ENCODE peak calls at places on chromosomes 4 and X, in nine cellular contexts. C is endodermal cell, H is trophoblast cell, V is kidney, B is fibroblast of lung, P is neuronal stem cell, O is endothelial cell of umbilical vein, N is mesenchymal stem cell, J is GM12878. G is an unnamed sample. For H3K36me3, the result is how much of the 10 kb centered on the place peaks cover.

GRCh38 chr4:94741304-94741703 is 16.5 kb upstream of the BMPR1B start:
- DNase-seq in H (no peak), P (no peak), O (no peak), J (no peak), V (no peak), C (no peak), B (peak), N (peak), G (no peak)

GRCh38 chr4:41339812-41340809 is 83.4 kb downstream of the UCHL1 start:
- DNase-seq in P (no peak), V (no peak), O (peak), C (peak), J (no peak), N (peak), B (peak), H (peak), G (peak)

GRCh38 chr4:152308925-152309324 is 227.0 kb downstream of the FBXW7 start:
- DNase-seq in V (no peak), J (no peak), O (no peak), H (no peak), C (no peak), P (no peak), B (no peak), N (no peak), G (no peak)

GRCh38 chr4:149752729-149753128 is 62.9 kb downstream of the IQCM start:
- DNase-seq in H (no peak), C (no peak), N (no peak), V (no peak), J (no peak), B (no peak), P (no peak), O (no peak), G (no peak)

GRCh38 chr4:140609548-140610425 is 41.0 kb upstream of the UCP1 start:
- DNase-seq in O (peak), P (peak), B (peak), H (peak), V (no peak), N (peak), C (no peak), J (peak), G (peak)

GRCh38 chr4:31045151-31045550 is 325.0 kb downstream of the PCDH7 start:
- DNase-seq in V (no peak), H (no peak), P (no peak), O (peak), J (no peak), C (no peak), B (no peak), N (no peak), G (no peak)

GRCh38 chr4:112888617-112889016 is 160.8 kb upstream of the ANK2 start:
- DNase-seq in P (no peak), N (no peak), H (no peak), O (no peak), C (no peak), J (no peak), V (no peak), B (no peak), G (no peak)

GRCh38 chrX:48648299-48648698 is 35.3 kb upstream of the WAS start:
- DNase-seq in N (peak), H (peak), P (no peak), C (peak), B (peak), J (no peak), O (peak), V (no peak), G (peak)

GRCh38 chrX:40878821-40879571 is 143.7 kb upstream of the MED14 start:
- DNase-seq in J (no peak), O (no peak), N (no peak), C (peak), V (no peak), B (no peak), P (no peak), H (no peak), G (peak)

GRCh38 chr4:128525939-128526630 is 238.5 kb upstream of the PGRMC2 start:
- DNase-seq in V (no peak), H (peak), C (no peak), J (no peak), N (peak), O (no peak), B (peak), P (no peak), G (no peak)

GRCh38 chrX:41087219-41087618 is 2.0 kb downstream of the USP9X start:
- DNase-seq in P (no peak), B (no peak), O (peak), C (no peak), J (no peak), N (no peak), H (peak), V (no peak), G (no peak)

GRCh38 chrX:19326567-19326966 is 17.2 kb upstream of the PDHA1 start:
- DNase-seq in V (no peak), J (no peak), H (no peak), B (no peak), C (no peak), N (no peak), O (no peak), P (no peak), G (no peak)
- H3K36me3 ChIP-seq in V (under half), J (under half), H (under half), B (under half), C (under half), N (under half), O (under half), P (under half), G (under half)

DNA sequence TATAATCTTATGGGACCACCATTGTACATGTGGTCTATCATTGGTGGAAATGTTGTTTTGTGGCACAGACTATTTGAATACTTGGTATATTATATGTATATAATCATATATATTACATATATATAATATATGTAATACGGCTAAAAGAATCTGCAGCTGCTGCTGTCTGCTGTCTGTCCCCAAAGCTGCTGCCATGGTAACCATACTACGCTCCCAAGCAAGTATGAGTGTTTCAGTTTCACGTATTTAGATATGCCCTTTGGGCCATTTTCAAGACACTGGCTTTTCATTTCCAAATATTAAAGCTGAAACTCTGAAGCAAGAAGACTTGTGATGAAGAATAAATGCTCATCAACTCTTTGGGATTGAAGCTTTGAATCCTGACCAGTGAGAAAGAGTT is 42.0 kb upstream of the ARSJ start:
- DNase-seq in O (no peak), P (no peak), C (no peak), V (no peak), H (no peak), B (no peak), J (no peak), N (no peak), G (no peak)
- H3K4me3 ChIP-seq in O (no peak), P (no peak), C (no peak), V (no peak), H (no peak), B (no peak), J (no peak), N (no peak), G (no peak)

DNA sequence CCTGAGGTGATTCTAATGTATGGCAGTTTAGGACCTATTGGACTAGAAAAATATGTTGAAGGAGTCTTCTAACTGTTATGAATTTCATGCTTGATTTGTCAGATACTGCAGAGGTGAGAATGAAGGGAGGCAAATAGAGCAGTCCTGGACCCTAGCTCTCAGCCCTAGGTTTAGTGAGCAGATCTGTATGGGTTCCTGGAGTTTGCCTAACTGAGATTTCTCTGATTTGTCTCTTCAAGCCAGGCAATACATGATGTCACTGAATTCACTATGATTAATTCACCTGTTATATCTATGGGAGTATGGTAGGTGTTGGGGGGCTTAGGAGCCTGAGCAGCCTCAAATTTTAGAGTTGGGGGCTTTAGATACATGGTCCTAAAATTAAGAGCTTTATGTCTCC is 2.6 kb downstream of the MND1 start:
- DNase-seq in J (no peak), P (no peak), H (no peak), N (no peak), O (no peak), C (no peak), B (no peak), V (no peak), G (no peak)
- H3K9ac ChIP-seq in J (no peak), P (no peak), H (no peak), N (no peak), O (no peak), C (no peak), B (no peak), V (no peak), G (no peak)

GRCh38 chr4:1979477-1980196 is 29.1 kb downstream of the NELFA start:
- DNase-seq in P (no peak), C (no peak), J (no peak), O (no peak), B (no peak), N (no peak), V (peak), H (no peak), G (no peak)

GRCh38 chr4:1978741-1979476 is 29.9 kb downstream of the NELFA start:
- DNase-seq in C (no peak), N (no peak), O (no peak), V (peak), H (no peak), B (no peak), P (no peak), J (no peak), G (no peak)

GRCh38 chr4:1982124-1983052 is 26.4 kb downstream of the NELFA start:
- DNase-seq in C (no peak), H (no peak), O (no peak), V (peak), B (no peak), J (no peak), P (no peak), N (no peak), G (no peak)

GRCh38 chr4:1981251-1982055 is 27.3 kb downstream of the NELFA start:
- DNase-seq in J (no peak), P (no peak), O (no peak), B (peak), N (no peak), V (no peak), H (no peak), C (peak), G (peak)

DNA sequence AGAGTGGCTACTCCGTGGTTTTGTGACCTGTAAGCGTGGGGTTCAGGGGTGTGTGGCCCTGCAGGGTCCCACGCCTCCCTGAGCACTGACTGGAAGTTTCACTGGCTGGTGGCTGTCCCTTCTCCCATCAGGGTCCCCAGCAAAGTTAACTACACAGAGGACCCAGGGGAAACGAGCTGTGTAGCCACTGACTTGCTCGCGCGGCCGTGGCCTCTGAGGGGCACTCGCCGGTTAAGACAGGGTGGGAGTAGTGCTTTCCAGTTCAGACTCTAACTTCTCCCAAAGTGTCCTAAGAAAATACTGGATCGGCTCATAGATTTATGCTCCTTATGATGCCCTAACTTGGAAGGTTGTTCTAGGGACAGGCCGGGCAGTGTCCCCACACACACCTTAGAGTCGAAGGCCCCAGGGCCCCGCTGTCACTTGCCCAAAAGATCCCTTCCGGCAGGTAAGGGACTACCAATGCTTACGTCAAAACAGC is 28.2 kb downstream of the NELFA start:
- DNase-seq in J (no peak), P (no peak), V (no peak), B (no peak), N (no peak), H (no peak), C (no peak), O (no peak), G (no peak)
- H3K36me3 ChIP-seq in J (under half), P (half or more), V (under half), B (half or more), N (half or more), H (half or more), C (half or more), O (under half), G (under half)

DNA sequence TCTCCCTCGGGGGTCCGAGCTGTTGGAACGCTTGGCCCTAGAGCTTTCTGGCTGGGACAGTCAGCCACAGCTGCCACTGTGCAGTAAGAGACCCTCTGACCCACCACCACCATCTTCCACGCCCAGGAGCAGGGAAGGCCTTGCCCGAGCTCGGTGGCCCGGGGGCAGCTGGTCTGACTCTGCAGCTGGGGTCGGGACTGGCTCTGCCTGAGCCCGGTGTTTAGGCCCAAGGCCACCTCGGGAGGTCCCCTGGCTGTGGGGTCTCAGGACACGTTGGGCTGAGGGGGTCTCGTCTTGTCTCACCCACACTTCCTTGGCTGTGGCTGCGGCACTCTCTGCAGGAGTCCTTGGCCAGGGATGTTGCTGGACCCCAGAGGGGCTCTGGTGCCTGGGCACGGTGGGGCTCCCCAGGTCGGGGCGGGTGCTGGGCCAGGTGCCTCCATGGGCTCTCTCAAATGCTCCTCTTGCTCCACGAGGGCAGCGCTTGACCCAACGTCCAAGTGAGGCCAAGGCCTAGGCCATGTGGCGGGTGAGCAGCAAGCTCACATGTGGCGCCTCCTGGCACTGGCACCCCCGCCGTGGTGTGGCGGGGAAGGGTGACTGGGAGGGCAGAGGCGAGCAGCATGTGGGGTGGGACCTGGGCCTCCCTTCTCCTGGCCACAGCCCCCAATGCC is 22.9 kb downstream of the DOK7 start:
- DNase-seq in N (no peak), J (no peak), O (no peak), P (no peak), C (no peak), B (no peak), V (no peak), H (no peak), G (no peak)
- H3K4me3 ChIP-seq in N (no peak), J (no peak), O (no peak), P (no peak), C (no peak), B (no peak), V (no peak), H (no peak), G (no peak)

DNA sequence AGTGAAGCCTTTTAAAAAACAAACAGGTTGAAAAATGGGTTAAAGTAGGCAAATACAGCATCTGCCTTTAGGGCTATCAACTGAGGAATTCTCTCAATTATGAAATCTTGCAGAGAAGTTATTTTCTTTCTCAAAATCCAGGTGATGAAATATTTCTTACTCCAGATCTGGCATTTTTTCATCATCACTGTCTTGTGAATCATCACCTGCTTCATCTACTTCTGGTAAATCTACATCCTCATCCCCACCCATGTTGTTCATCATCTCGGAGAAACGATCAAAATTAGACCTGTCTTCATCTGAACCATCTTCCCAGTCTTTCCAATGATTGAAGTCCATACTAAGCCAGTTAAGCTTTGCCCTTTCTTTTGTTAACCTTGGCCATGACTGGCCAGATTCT is 33.3 kb upstream of the HPF1 start:
- DNase-seq in P (no peak), O (no peak), V (no peak), H (peak), J (no peak), N (no peak), B (no peak), C (no peak), G (no peak)
- H3K9ac ChIP-seq in P (no peak), O (no peak), V (no peak), H (no peak), J (no peak), N (peak), B (no peak), C (no peak), G (no peak)

GRCh38 chr4:143186202-143186601 is 1.5 kb downstream of the USP38 start:
- DNase-seq in V (no peak), B (peak), J (no peak), C (no peak), O (peak), P (no peak), N (peak), H (peak), G (peak)

GRCh38 chr4:143186634-143187033 is 1.9 kb downstream of the USP38 start:
- DNase-seq in O (peak), H (no peak), N (no peak), J (no peak), V (no peak), C (no peak), B (peak), P (no peak), G (peak)

GRCh38 chr4:143185253-143186107 is 763 bp downstream of the USP38 start:
- DNase-seq in N (peak), J (no peak), H (peak), C (peak), O (peak), V (peak), B (peak), P (peak), G (peak)

GRCh38 chr4:143184503-143185252 is at the start of gene USP38:
- DNase-seq in C (peak), B (peak), O (peak), V (peak), H (peak), P (peak), J (peak), N (peak), G (peak)

DNA sequence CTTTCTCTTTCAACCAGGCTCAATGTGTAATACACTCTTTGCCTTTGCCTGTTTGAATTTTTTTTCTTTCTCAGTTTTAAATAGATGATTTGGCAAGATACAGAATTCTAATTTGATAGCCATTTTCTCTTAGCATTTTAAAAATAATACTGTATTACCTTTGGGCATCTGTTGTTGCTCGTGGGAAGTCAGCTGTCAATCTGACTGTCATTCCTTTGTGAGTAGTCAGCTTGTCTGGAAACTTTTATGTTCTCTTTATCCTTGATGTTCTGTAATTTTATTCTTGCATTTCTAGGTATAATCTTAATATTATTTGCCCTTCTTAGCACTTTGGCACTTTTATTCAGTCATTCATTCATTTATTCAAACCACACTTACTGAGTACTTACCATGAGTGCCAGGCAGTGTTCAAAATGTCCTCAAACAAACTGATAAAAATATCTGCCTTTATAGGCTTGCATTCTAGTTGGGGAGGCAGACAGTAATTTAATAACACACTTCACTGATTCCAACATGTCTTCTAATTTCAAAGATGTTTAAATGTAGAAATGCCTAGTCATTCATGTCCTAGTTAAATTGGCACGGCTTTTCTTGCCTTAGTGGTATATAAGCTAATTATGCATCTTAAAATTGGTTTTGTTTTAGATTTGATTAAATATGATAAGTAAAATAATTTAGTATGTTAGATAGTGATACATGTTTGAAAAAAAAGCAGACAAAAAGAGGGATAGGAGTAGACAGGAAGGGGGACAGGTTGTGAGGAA is 3.8 kb downstream of the USP38 start:
- DNase-seq in N (no peak), H (no peak), B (no peak), V (no peak), J (no peak), C (no peak), O (peak), P (no peak), G (no peak)
- H3K36me3 ChIP-seq in N (under half), H (under half), B (under half), V (under half), J (under half), C (half or more), O (under half), P (half or more), G (under half)